ENCODE peak calls at places on chromosome 7, in five cellular contexts. I is cardiac fibroblast; H is HCT116; B is left cardiac atrium; J is stimulated activated CD8-positive, alpha-beta memory T cell treated with anti-CD3 and anti-CD28 coated beads, Interleukin-4, amount 100 ng/mL, for 24 hours. C is an unnamed sample.

GRCh38 chr7:4109481-4110110 is 572.5 kb upstream of the FOXK1 start:
- DNase-seq in I (no peak), B (no peak), J (no peak), H (no peak), C (no peak)

GRCh38 chr7:121083790-121084251 is 95.3 kb downstream of the CPED1 start:
- DNase-seq in H (no peak), I (peak), B (no peak), J (no peak), C (no peak)

GRCh38 chr7:67608806-67609205 is 612.2 kb downstream of the TYW1 start:
- DNase-seq in J (no peak), H (no peak), B (no peak), I (no peak), C (no peak)

GRCh38 chr7:76241141-76241540 is 39.4 kb downstream of the SRRM3 start:
- DNase-seq in B (no peak), H (no peak), J (no peak), I (no peak), C (no peak)

GRCh38 chr7:37411444-37412034 is 37.1 kb downstream of the ELMO1 start:
- DNase-seq in H (no peak), J (peak), I (no peak), B (no peak), C (no peak)

GRCh38 chr7:5679741-5680473 is 101.6 kb downstream of the RNF216 start:
- DNase-seq in H (no peak), B (peak), J (no peak), I (peak), C (no peak)

GRCh38 chr7:39142750-39143149 is 165.0 kb downstream of the POU6F2 start:
- DNase-seq in H (no peak), I (no peak), B (no peak), J (no peak), C (no peak)

GRCh38 chr7:104950754-104951153 is 63.3 kb upstream of the KMT2E start:
- DNase-seq in H (no peak), B (no peak), J (no peak), I (peak), C (no peak)

GRCh38 chr7:130481898-130482297 is 10.0 kb upstream of the MEST start:
- DNase-seq in H (no peak), B (no peak), I (peak), J (no peak), C (no peak)

GRCh38 chr7:131431289-131431688 is 103.6 kb downstream of the MKLN1 start:
- DNase-seq in J (no peak), B (peak), I (peak), H (no peak), C (no peak)

GRCh38 chr7:158910254-158911053 is 54.1 kb downstream of the DYNC2I1 start:
- DNase-seq in B (no peak), J (no peak), H (no peak), I (no peak), C (no peak)

GRCh38 chr7:2913760-2914387 is 69.8 kb upstream of the GNA12 start:
- DNase-seq in H (no peak), J (no peak), I (no peak), B (no peak), C (no peak)

GRCh38 chr7:32921896-32922295 is 30.3 kb upstream of the KBTBD2 start:
- DNase-seq in I (peak), J (no peak), H (no peak), B (no peak), C (no peak)

GRCh38 chr7:142587578-142588191 is 161.6 kb upstream of the PRSS1 start:
- DNase-seq in J (no peak), H (peak), B (no peak), I (peak), C (no peak)

GRCh38 chr7:83015921-83016320 is 146.8 kb downstream of the PCLO start:
- DNase-seq in B (no peak), H (no peak), I (no peak), J (no peak), C (no peak)

GRCh38 chr7:92557249-92557648 is 28.7 kb downstream of the RBM48 start:
- DNase-seq in B (no peak), I (no peak), H (no peak), J (no peak), C (no peak)

GRCh38 chr7:2926898-2927405 is 82.8 kb upstream of the GNA12 start:
- DNase-seq in J (no peak), I (no peak), H (no peak), B (peak), C (no peak)

GRCh38 chr7:94062372-94062771 is 58.2 kb upstream of the BET1 start:
- DNase-seq in I (peak), J (no peak), B (no peak), H (no peak), C (no peak)

GRCh38 chr7:43716598-43716997 is 12.7 kb downstream of the COA1 start:
- DNase-seq in H (no peak), I (no peak), J (no peak), B (no peak), C (no peak)

GRCh38 chr7:1372063-1372462 is 87.2 kb downstream of the MICALL2 start:
- DNase-seq in J (no peak), I (no peak), B (no peak), H (no peak), C (no peak)

GRCh38 chr7:71868797-71869196 is 543.3 kb downstream of the CALN1 start:
- DNase-seq in J (no peak), I (peak), H (no peak), B (no peak), C (no peak)

GRCh38 chr7:52956379-52956915 is 79.0 kb upstream of the POM121L12 start:
- DNase-seq in I (no peak), B (no peak), H (no peak), J (no peak), C (no peak)

GRCh38 chr7:44043902-44044301 is 600 bp upstream of the DBNL start:
- DNase-seq in H (no peak), B (no peak), I (no peak), J (no peak), C (no peak)

GRCh38 chr7:50204576-50204975 is 99.9 kb upstream of the IKZF1 start:
- DNase-seq in J (no peak), H (no peak), I (no peak), B (no peak), C (no peak)

GRCh38 chr7:130180571-130180971 is 24.6 kb downstream of the TMEM209 start:
- DNase-seq in I (peak), H (no peak), B (no peak), J (no peak), C (no peak)

GRCh38 chr7:27641576-27642230 is 21.0 kb downstream of the HIBADH start:
- DNase-seq in H (no peak), I (peak), J (no peak), B (no peak), C (no peak)

GRCh38 chr7:123975049-123975448 is 50.0 kb downstream of the SPAM1 start:
- DNase-seq in B (no peak), J (no peak), H (no peak), I (no peak), C (no peak)